ENCODE peak calls at places on chromosome 13, in four cellular contexts. One of them, this sample, is unnamed.

GRCh38 chr13:43880451-43880850 is 747 bp downstream of the LACC1 start:
- DNase-seq in H1: no peak
- DNase-seq in GM12878: no peak
- DNase-seq in IMR-90: no peak
- DNase-seq in this sample: no peak

GRCh38 chr13:72657379-72657778 is 70.0 kb downstream of the MZT1 start:
- DNase-seq in GM12878: no peak
- DNase-seq in H1: no peak
- DNase-seq in IMR-90: no peak
- DNase-seq in this sample: no peak

GRCh38 chr13:33349996-33350826 is 64.7 kb upstream of the STARD13 start:
- DNase-seq in H1: no peak
- DNase-seq in GM12878: no peak
- DNase-seq in IMR-90: peak
- DNase-seq in this sample: no peak

GRCh38 chr13:97002581-97002980 is 8.3 kb upstream of the OXGR1 start:
- DNase-seq in GM12878: no peak
- DNase-seq in IMR-90: no peak
- DNase-seq in H1: no peak
- DNase-seq in this sample: no peak

GRCh38 chr13:32940601-32941000 is 75.6 kb upstream of the KL start:
- DNase-seq in IMR-90: peak
- DNase-seq in H1: no peak
- DNase-seq in GM12878: no peak
- DNase-seq in this sample: no peak

GRCh38 chr13:101474419-101474957 is 22.0 kb downstream of the ITGBL1 start:
- DNase-seq in IMR-90: peak
- DNase-seq in GM12878: no peak
- DNase-seq in H1: no peak
- DNase-seq in this sample: no peak

GRCh38 chr13:33322474-33322827 is 36.9 kb upstream of the STARD13 start:
- DNase-seq in IMR-90: peak
- DNase-seq in GM12878: no peak
- DNase-seq in H1: no peak
- DNase-seq in this sample: no peak

GRCh38 chr13:28655566-28655965 is 3.4 kb upstream of the POMP start:
- DNase-seq in H1: no peak
- DNase-seq in GM12878: no peak
- DNase-seq in IMR-90: peak
- DNase-seq in this sample: no peak

GRCh38 chr13:23427342-23428182 is 5.9 kb downstream of the SACS start:
- DNase-seq in H1: no peak
- DNase-seq in IMR-90: peak
- DNase-seq in GM12878: no peak
- DNase-seq in this sample: no peak

DNA sequence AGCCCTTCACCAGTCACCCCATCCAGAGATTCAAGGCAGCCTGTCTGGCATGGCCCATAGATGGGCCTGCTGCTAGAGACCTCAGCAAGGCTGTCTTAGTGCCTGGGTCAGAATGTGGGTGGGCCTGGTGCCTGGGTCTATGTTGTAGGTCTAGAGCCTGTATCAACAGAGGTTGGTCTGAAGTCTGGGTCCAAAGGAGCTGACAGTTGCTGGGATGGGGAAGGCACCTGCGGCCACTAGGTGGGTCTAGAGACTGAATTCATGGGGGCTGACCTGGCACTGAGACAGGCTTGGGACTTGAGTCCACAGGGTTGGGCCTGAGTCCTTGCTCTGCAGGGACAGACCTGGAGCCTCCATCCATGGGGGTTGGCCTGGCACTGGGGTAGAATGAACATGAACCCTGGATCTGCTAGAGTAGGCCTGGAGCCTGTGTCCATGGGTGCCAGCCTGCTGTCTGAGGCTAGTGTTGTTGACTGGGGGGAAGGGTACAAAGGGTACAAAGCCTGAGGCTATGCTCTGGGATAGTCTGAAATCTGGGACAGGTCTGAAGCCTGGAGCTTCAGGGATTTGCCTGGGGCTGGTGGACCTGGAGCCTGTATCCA is 516.8 kb downstream of the OLFM4 start:
- DNase-seq in IMR-90: no peak
- DNase-seq in GM12878: no peak
- DNase-seq in H1: peak
- DNase-seq in this sample: no peak
- TF ChIP-seq CHD1 in IMR-90: no peak
- TF ChIP-seq CHD1 in GM12878: no peak
- TF ChIP-seq CHD1 in H1: no peak
- TF ChIP-seq CHD1 in this sample: no peak

GRCh38 chr13:21060827-21061076 is 634 bp downstream of the LATS2 start:
- DNase-seq in GM12878: no peak
- DNase-seq in H1: no peak
- DNase-seq in IMR-90: no peak
- DNase-seq in this sample: no peak

GRCh38 chr13:21058361-21058760 is 3.0 kb downstream of the LATS2 start:
- DNase-seq in IMR-90: no peak
- DNase-seq in H1: no peak
- DNase-seq in GM12878: no peak
- DNase-seq in this sample: peak

GRCh38 chr13:21063031-21063430 is 1.6 kb upstream of the LATS2 start:
- DNase-seq in H1: no peak
- DNase-seq in GM12878: no peak
- DNase-seq in IMR-90: no peak
- DNase-seq in this sample: no peak

GRCh38 chr13:21061077-21061945 is at the start of gene LATS2:
- DNase-seq in GM12878: peak
- DNase-seq in IMR-90: peak
- DNase-seq in H1: peak
- DNase-seq in this sample: peak

GRCh38 chr13:21060063-21060826 is 1.1 kb downstream of the LATS2 start:
- DNase-seq in H1: no peak
- DNase-seq in IMR-90: peak
- DNase-seq in GM12878: no peak
- DNase-seq in this sample: no peak
- TF ChIP-seq POLR2A in H1: no peak
- TF ChIP-seq POLR2A in IMR-90: no peak
- TF ChIP-seq POLR2A in GM12878: no peak
- TF ChIP-seq POLR2A in this sample: no peak

GRCh38 chr13:26254583-26255102 is 714 bp downstream of the CDK8 start:
- DNase-seq in H1: no peak
- DNase-seq in IMR-90: peak
- DNase-seq in GM12878: no peak
- DNase-seq in this sample: peak
- TF ChIP-seq CTCF in H1: no peak
- TF ChIP-seq CTCF in IMR-90: peak
- TF ChIP-seq CTCF in GM12878: no peak
- TF ChIP-seq CTCF in this sample: no peak

GRCh38 chr13:31409678-31410356 is 210.0 kb downstream of the B3GLCT start:
- DNase-seq in H1: no peak
- DNase-seq in IMR-90: no peak
- DNase-seq in GM12878: no peak
- DNase-seq in this sample: no peak

GRCh38 chr13:31413531-31413930 is 213.8 kb downstream of the B3GLCT start:
- DNase-seq in IMR-90: no peak
- DNase-seq in GM12878: no peak
- DNase-seq in H1: no peak
- DNase-seq in this sample: no peak

GRCh38 chr13:31408927-31409326 is 209.2 kb downstream of the B3GLCT start:
- DNase-seq in H1: no peak
- DNase-seq in IMR-90: no peak
- DNase-seq in GM12878: no peak
- DNase-seq in this sample: no peak
- TF ChIP-seq CHD1 in H1: no peak
- TF ChIP-seq CHD1 in IMR-90: no peak
- TF ChIP-seq CHD1 in GM12878: no peak
- TF ChIP-seq CHD1 in this sample: no peak

GRCh38 chr13:91359071-91359470 is 11.6 kb downstream of the MIR17HG start:
- DNase-seq in H1: no peak
- DNase-seq in GM12878: no peak
- DNase-seq in IMR-90: no peak
- DNase-seq in this sample: no peak

GRCh38 chr13:91360246-91360751 is 12.8 kb downstream of the MIR17HG start:
- DNase-seq in IMR-90: no peak
- DNase-seq in GM12878: no peak
- DNase-seq in H1: no peak
- DNase-seq in this sample: no peak

GRCh38 chr13:91357613-91358383 is 10.3 kb downstream of the MIR17HG start:
- DNase-seq in IMR-90: no peak
- DNase-seq in H1: no peak
- DNase-seq in GM12878: no peak
- DNase-seq in this sample: no peak

GRCh38 chr13:91358384-91358776 is 10.9 kb downstream of the MIR17HG start:
- DNase-seq in H1: no peak
- DNase-seq in IMR-90: no peak
- DNase-seq in GM12878: no peak
- DNase-seq in this sample: peak

GRCh38 chr13:91359566-91359965 is 12.1 kb downstream of the MIR17HG start:
- DNase-seq in IMR-90: no peak
- DNase-seq in GM12878: no peak
- DNase-seq in H1: no peak
- DNase-seq in this sample: no peak
- TF ChIP-seq POLR2A in IMR-90: no peak
- TF ChIP-seq POLR2A in GM12878: no peak
- TF ChIP-seq POLR2A in H1: no peak
- TF ChIP-seq POLR2A in this sample: no peak

DNA sequence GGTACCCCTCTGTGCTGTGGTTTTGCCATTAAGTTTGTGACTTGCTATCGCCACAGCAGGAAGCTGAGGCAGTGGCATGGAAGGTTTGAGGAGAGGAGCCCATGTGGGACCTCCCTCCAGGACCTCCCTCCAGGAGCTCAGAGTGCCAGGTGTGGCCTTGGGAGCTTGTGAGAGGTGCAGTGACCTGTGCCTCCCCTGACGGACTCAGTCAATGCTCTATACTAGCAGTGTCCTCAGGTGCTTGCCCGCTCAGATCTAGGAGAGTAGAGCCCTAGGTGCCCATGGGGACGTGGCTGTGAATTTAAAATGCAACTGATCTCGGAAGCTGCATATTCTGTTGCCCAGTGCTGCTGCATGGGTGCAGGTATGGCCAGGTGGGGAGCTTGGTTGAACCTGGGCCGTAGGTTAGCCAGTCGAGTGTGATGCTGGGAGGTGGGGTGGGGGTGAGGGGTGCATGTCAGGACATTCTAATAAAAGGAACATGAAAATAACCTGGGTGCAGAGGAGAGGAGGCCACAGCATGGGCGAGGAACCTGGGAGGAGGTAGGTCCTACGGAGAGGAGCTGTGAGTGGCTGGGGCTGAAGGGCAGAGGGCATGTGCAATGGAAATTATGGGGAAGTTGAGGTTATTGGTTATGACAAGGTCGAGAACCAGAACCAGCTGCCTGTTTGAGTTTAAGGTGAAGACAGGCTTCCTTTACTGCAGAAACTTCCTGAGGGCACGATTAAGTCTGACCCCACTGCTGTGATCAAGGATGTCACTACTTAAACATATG is 41.6 kb downstream of the TEX29 start:
- DNase-seq in H1: no peak
- DNase-seq in IMR-90: no peak
- DNase-seq in GM12878: no peak
- DNase-seq in this sample: no peak
- TF ChIP-seq CTCF in H1: no peak
- TF ChIP-seq CTCF in IMR-90: no peak
- TF ChIP-seq CTCF in GM12878: no peak
- TF ChIP-seq CTCF in this sample: no peak

GRCh38 chr13:113794086-113794485 is 35.1 kb downstream of the TMEM255B start:
- DNase-seq in GM12878: no peak
- DNase-seq in IMR-90: no peak
- DNase-seq in H1: no peak
- DNase-seq in this sample: no peak

GRCh38 chr13:113798200-113798811 is 39.3 kb downstream of the TMEM255B start:
- DNase-seq in H1: no peak
- DNase-seq in IMR-90: no peak
- DNase-seq in GM12878: no peak
- DNase-seq in this sample: no peak

GRCh38 chr13:113796211-113796875 is 37.3 kb downstream of the TMEM255B start:
- DNase-seq in IMR-90: no peak
- DNase-seq in GM12878: no peak
- DNase-seq in H1: no peak
- DNase-seq in this sample: no peak

GRCh38 chr13:113794764-113795173 is 35.7 kb downstream of the TMEM255B start:
- DNase-seq in H1: no peak
- DNase-seq in GM12878: no peak
- DNase-seq in IMR-90: no peak
- DNase-seq in this sample: no peak

GRCh38 chr13:113796948-113797676 is 38.1 kb downstream of the TMEM255B start:
- DNase-seq in GM12878: no peak
- DNase-seq in IMR-90: no peak
- DNase-seq in H1: no peak
- DNase-seq in this sample: no peak
- TF ChIP-seq CHD1 in GM12878: no peak
- TF ChIP-seq CHD1 in IMR-90: no peak
- TF ChIP-seq CHD1 in H1: no peak
- TF ChIP-seq CHD1 in this sample: no peak

GRCh38 chr13:109782066-109782822 is 4.1 kb downstream of the IRS2 start:
- DNase-seq in GM12878: no peak
- DNase-seq in H1: no peak
- DNase-seq in IMR-90: no peak
- DNase-seq in this sample: no peak
- TF ChIP-seq POLR2A in GM12878: no peak
- TF ChIP-seq POLR2A in H1: no peak
- TF ChIP-seq POLR2A in IMR-90: no peak
- TF ChIP-seq POLR2A in this sample: no peak

GRCh38 chr13:82129281-82129680 is 1753.0 kb downstream of the SLITRK1 start:
- DNase-seq in IMR-90: no peak
- DNase-seq in GM12878: no peak
- DNase-seq in H1: no peak
- DNase-seq in this sample: no peak
- TF ChIP-seq CTCF in IMR-90: no peak
- TF ChIP-seq CTCF in GM12878: no peak
- TF ChIP-seq CTCF in H1: no peak
- TF ChIP-seq CTCF in this sample: no peak